ENCODE peak calls at places on chromosomes 1 and 21, in nine cellular contexts. One of them, this sample, is unnamed.

GRCh38 chr1:70043806-70044205 is 161.6 kb downstream of the LRRC40 start:
- DNase-seq in kidney glomerular epithelial cell: peak
- DNase-seq in endothelial cell: no peak
- DNase-seq in ovary: no peak
- DNase-seq in GM04503: peak
- DNase-seq in IMR-90: peak
- DNase-seq in omental fat pad: no peak
- DNase-seq in activated T-cell treated with anti-CD3 and anti-CD28 coated beads for 1 hour: no peak
- DNase-seq in EL: peak
- DNase-seq in this sample: peak

GRCh38 chr1:213820362-213821149 is 167.2 kb upstream of the PROX1 start:
- DNase-seq in kidney glomerular epithelial cell: no peak
- DNase-seq in ovary: no peak
- DNase-seq in omental fat pad: no peak
- DNase-seq in activated T-cell treated with anti-CD3 and anti-CD28 coated beads for 1 hour: no peak
- DNase-seq in GM04503: no peak
- DNase-seq in endothelial cell: no peak
- DNase-seq in IMR-90: no peak
- DNase-seq in EL: no peak
- DNase-seq in this sample: no peak

GRCh38 chr1:27392778-27393635 is 585 bp downstream of the GPR3 start:
- DNase-seq in kidney glomerular epithelial cell: no peak
- DNase-seq in endothelial cell: no peak
- DNase-seq in activated T-cell treated with anti-CD3 and anti-CD28 coated beads for 1 hour: no peak
- DNase-seq in GM04503: no peak
- DNase-seq in EL: no peak
- DNase-seq in IMR-90: no peak
- DNase-seq in omental fat pad: no peak
- DNase-seq in ovary: no peak
- DNase-seq in this sample: no peak

GRCh38 chr1:172955161-172955821 is 95.5 kb downstream of the TNFSF18 start:
- DNase-seq in omental fat pad: no peak
- DNase-seq in endothelial cell: no peak
- DNase-seq in activated T-cell treated with anti-CD3 and anti-CD28 coated beads for 1 hour: no peak
- DNase-seq in IMR-90: peak
- DNase-seq in EL: peak
- DNase-seq in GM04503: peak
- DNase-seq in ovary: no peak
- DNase-seq in kidney glomerular epithelial cell: no peak
- DNase-seq in this sample: no peak

GRCh38 chr1:177122869-177123268 is 41.6 kb downstream of the ASTN1 start:
- DNase-seq in IMR-90: no peak
- DNase-seq in ovary: no peak
- DNase-seq in EL: no peak
- DNase-seq in kidney glomerular epithelial cell: peak
- DNase-seq in GM04503: no peak
- DNase-seq in activated T-cell treated with anti-CD3 and anti-CD28 coated beads for 1 hour: no peak
- DNase-seq in omental fat pad: no peak
- DNase-seq in endothelial cell: no peak
- DNase-seq in this sample: no peak

GRCh38 chr1:13792429-13792828 is 92.4 kb downstream of the PRDM2 start:
- DNase-seq in kidney glomerular epithelial cell: peak
- DNase-seq in IMR-90: peak
- DNase-seq in EL: peak
- DNase-seq in activated T-cell treated with anti-CD3 and anti-CD28 coated beads for 1 hour: no peak
- DNase-seq in ovary: no peak
- DNase-seq in omental fat pad: no peak
- DNase-seq in endothelial cell: no peak
- DNase-seq in GM04503: peak
- DNase-seq in this sample: no peak

GRCh38 chr1:18907914-18908845 is 5.8 kb upstream of the ALDH4A1 start:
- DNase-seq in activated T-cell treated with anti-CD3 and anti-CD28 coated beads for 1 hour: no peak
- DNase-seq in EL: no peak
- DNase-seq in endothelial cell: no peak
- DNase-seq in GM04503: no peak
- DNase-seq in ovary: no peak
- DNase-seq in omental fat pad: no peak
- DNase-seq in IMR-90: no peak
- DNase-seq in kidney glomerular epithelial cell: no peak
- DNase-seq in this sample: no peak

GRCh38 chr1:154198756-154199562 is 7.1 kb upstream of the TPM3 start:
- DNase-seq in ovary: no peak
- DNase-seq in omental fat pad: no peak
- DNase-seq in EL: peak
- DNase-seq in IMR-90: peak
- DNase-seq in endothelial cell: peak
- DNase-seq in GM04503: no peak
- DNase-seq in kidney glomerular epithelial cell: peak
- DNase-seq in activated T-cell treated with anti-CD3 and anti-CD28 coated beads for 1 hour: no peak
- DNase-seq in this sample: no peak

GRCh38 chr21:31198575-31198974 is 145.5 kb downstream of the TIAM1 start:
- DNase-seq in kidney glomerular epithelial cell: peak
- DNase-seq in omental fat pad: no peak
- DNase-seq in IMR-90: peak
- DNase-seq in ovary: no peak
- DNase-seq in activated T-cell treated with anti-CD3 and anti-CD28 coated beads for 1 hour: no peak
- DNase-seq in GM04503: no peak
- DNase-seq in EL: peak
- DNase-seq in endothelial cell: no peak
- DNase-seq in this sample: no peak

GRCh38 chr1:171433451-171433850 is 51.9 kb upstream of the PRRC2C start:
- DNase-seq in endothelial cell: no peak
- DNase-seq in IMR-90: peak
- DNase-seq in kidney glomerular epithelial cell: peak
- DNase-seq in EL: peak
- DNase-seq in omental fat pad: no peak
- DNase-seq in GM04503: no peak
- DNase-seq in activated T-cell treated with anti-CD3 and anti-CD28 coated beads for 1 hour: no peak
- DNase-seq in ovary: no peak
- DNase-seq in this sample: peak

GRCh38 chr1:11107541-11107940 is 7.9 kb upstream of the EXOSC10 start:
- DNase-seq in ovary: no peak
- DNase-seq in kidney glomerular epithelial cell: no peak
- DNase-seq in activated T-cell treated with anti-CD3 and anti-CD28 coated beads for 1 hour: no peak
- DNase-seq in omental fat pad: no peak
- DNase-seq in EL: no peak
- DNase-seq in GM04503: no peak
- DNase-seq in endothelial cell: no peak
- DNase-seq in IMR-90: no peak
- DNase-seq in this sample: no peak

This sample was measured in kidney epithelial cell.